ENCODE peak calls at places on chromosomes 13 and 19, in four cellular contexts. F, U, L and Z are unnamed samples.

GRCh38 chr13:107942030-107942617 is 273.2 kb downstream of the LIG4 start:
- DNase-seq in F (no peak), U (no peak), L (no peak), Z (no peak)

GRCh38 chr19:32976223-32976805 is 4.3 kb downstream of the FAAP24 start:
- DNase-seq in F (peak), U (no peak), L (no peak), Z (peak)

GRCh38 chr19:3508771-3509535 is 2.8 kb downstream of the FZR1 start:
- DNase-seq in F (no peak), U (no peak), L (no peak), Z (no peak)

GRCh38 chr19:54420383-54421168 is 5.3 kb downstream of the TTYH1 start:
- DNase-seq in F (no peak), U (no peak), L (no peak), Z (no peak)

GRCh38 chr13:53342623-53343022 is 314.0 kb downstream of the OLFM4 start:
- DNase-seq in F (no peak), U (no peak), L (no peak), Z (no peak)

GRCh38 chr19:54587026-54587425 is 6.4 kb upstream of the LILRA1 start:
- DNase-seq in F (no peak), U (no peak), L (no peak), Z (no peak)

GRCh38 chr13:104571161-104571889 is 1505.1 kb upstream of the SLC10A2 start:
- DNase-seq in F (peak), U (peak), L (no peak), Z (no peak)

GRCh38 chr19:12801466-12802266 is at the start of the genes PRDX2 and THSD8:
- DNase-seq in F (peak), U (peak), L (peak), Z (no peak)

GRCh38 chr19:49614096-49614857 is 23.3 kb downstream of the PRR12 start:
- DNase-seq in F (peak), U (no peak), L (no peak), Z (no peak)

GRCh38 chr13:54614729-54615128 is 1586.1 kb downstream of the OLFM4 start:
- DNase-seq in F (no peak), U (no peak), L (no peak), Z (no peak)

GRCh38 chr13:47135800-47136658 is 239.2 kb upstream of the HTR2A start:
- DNase-seq in F (no peak), U (no peak), L (no peak), Z (no peak)

DNA sequence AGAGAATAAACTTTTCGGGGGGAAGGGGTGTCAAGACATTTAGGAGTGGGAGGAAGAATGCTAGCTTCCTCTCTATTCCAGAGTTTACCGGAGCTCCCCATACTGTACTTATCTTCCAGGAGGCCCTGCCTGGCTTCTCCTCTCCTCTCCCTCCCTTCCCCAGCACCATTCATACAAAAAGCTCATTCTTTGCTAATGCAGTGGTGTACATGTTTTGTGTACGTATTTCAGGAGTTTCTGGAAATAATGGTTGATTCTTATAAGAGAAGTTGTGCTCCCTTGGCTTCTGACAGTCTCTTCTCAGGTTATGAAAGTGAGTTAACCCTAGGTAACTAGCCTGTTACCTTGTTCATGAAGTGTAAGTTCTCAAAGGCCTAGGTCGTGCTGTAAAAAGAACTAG is 7.1 kb downstream of the SAMD4B start:
- DNase-seq in F (no peak), U (no peak), L (no peak), Z (no peak)
- TF ChIP-seq CTCF in F (no peak), U (no peak), L (no peak), Z (no peak)

GRCh38 chr13:111131048-111131447 is 15.9 kb downstream of the ARHGEF7 start:
- DNase-seq in F (no peak), U (no peak), L (no peak), Z (no peak)
- TF ChIP-seq CTCF in F (no peak), U (no peak), L (no peak), Z (no peak)

DNA sequence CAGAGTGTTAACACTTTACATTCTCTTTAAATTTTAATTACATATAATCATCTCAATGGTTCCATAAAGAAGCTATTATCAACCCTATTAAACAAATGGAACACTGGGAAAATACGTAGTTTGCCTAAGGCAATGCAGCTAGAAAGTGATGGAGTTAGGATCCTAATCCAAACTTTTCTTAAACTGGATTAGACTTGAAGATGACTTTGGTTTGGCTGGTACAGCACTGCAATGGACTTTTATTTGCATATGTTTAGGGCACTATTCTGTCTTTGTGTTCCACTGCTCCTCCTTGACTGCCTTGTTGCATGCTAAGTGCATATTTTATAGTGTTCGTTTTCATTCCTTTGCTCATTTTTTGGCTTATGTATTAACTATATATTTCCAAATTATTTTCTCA is 133.5 kb upstream of the UFM1 start:
- DNase-seq in F (no peak), U (no peak), L (no peak), Z (no peak)
- TF ChIP-seq CTCF in F (no peak), U (no peak), L (no peak), Z (no peak)

GRCh38 chr19:56120371-56121179 is 520 bp downstream of the ZNF787 start:
- DNase-seq in F (peak), U (peak), L (peak), Z (peak)
- TF ChIP-seq CTCF in F (no peak), U (no peak), L (peak), Z (no peak)